ENCODE peak calls at places on chromosomes 12 and 14, in five cellular contexts. K, X, G, S and L are unnamed samples.

GRCh38 chr12:54933381-54933780 is 51.2 kb downstream of the TESPA1 start:
- DNase-seq in K (no peak), X (peak; percentile 10), G (no peak), S (peak; percentile 2), L (no peak)

GRCh38 chr12:99916555-99916954 is 68.2 kb downstream of the ANKS1B start:
- DNase-seq in K (no peak), X (no peak), G (no peak), S (no peak), L (no peak)

GRCh38 chr14:106417224-106418049 is 891.1 kb downstream of the TMEM121 start:
- DNase-seq in K (peak; percentile 41), X (peak; percentile 74), G (peak; percentile 5), S (peak; percentile 72), L (peak; percentile 3)

GRCh38 chr12:55742719-55743130 is at the start of gene GDF11:
- DNase-seq in K (peak; percentile 39), X (peak; percentile 92), G (no peak), S (no peak), L (no peak)

GRCh38 chr12:89789862-89790261 is 81.2 kb upstream of the ATP2B1 start:
- DNase-seq in K (no peak), X (no peak), G (no peak), S (peak; percentile 43), L (no peak)

GRCh38 chr14:36513451-36514277 is 6.4 kb downstream of the NKX2-1 start:
- DNase-seq in K (no peak), X (no peak), G (no peak), S (no peak), L (no peak)

GRCh38 chr12:49959570-49960473 is 1.9 kb upstream of the AQP5 start:
- DNase-seq in K (no peak), X (no peak), G (peak; percentile 60), S (no peak), L (peak; percentile 50)

GRCh38 chr12:23098110-23099049 is 473.4 kb downstream of the ETNK1 start:
- DNase-seq in K (no peak), X (no peak), G (no peak), S (no peak), L (no peak)

GRCh38 chr12:49296836-49297694 is 2.1 kb downstream of the PRPH start:
- DNase-seq in K (peak; percentile 48), X (peak; percentile 89), G (no peak), S (no peak), L (peak; percentile 62)

GRCh38 chr12:120847392-120848157 is 56.6 kb downstream of the SPPL3 start:
- DNase-seq in K (no peak), X (no peak), G (no peak), S (peak; percentile 78), L (peak; percentile 23)

GRCh38 chr14:92560106-92560865 is 46.7 kb downstream of the RIN3 start:
- DNase-seq in K (no peak), X (no peak), G (no peak), S (no peak), L (no peak)

GRCh38 chr14:22518073-22518472 is 71.0 kb downstream of the DAD1 start:
- DNase-seq in K (no peak), X (no peak), G (no peak), S (no peak), L (no peak)

GRCh38 chr12:57593187-57593586 is 2.2 kb downstream of the PIP4K2C start:
- DNase-seq in K (no peak), X (no peak), G (no peak), S (no peak), L (no peak)

GRCh38 chr12:56989866-56990610 is 16.3 kb downstream of the ZBTB39 start:
- DNase-seq in K (no peak), X (no peak), G (no peak), S (no peak), L (no peak)

GRCh38 chr12:13106666-13107065 is 3.2 kb upstream of the GSG1 start:
- DNase-seq in K (no peak), X (no peak), G (no peak), S (no peak), L (no peak)

GRCh38 chr14:71206766-71207371 is 299.6 kb downstream of the PCNX1 start:
- DNase-seq in K (no peak), X (no peak), G (no peak), S (no peak), L (no peak)

GRCh38 chr14:96424104-96424989 is 32.4 kb downstream of the AK7 start:
- DNase-seq in K (peak; percentile 71), X (peak; percentile 67), G (no peak), S (peak; percentile 45), L (peak; percentile 57)

DNA sequence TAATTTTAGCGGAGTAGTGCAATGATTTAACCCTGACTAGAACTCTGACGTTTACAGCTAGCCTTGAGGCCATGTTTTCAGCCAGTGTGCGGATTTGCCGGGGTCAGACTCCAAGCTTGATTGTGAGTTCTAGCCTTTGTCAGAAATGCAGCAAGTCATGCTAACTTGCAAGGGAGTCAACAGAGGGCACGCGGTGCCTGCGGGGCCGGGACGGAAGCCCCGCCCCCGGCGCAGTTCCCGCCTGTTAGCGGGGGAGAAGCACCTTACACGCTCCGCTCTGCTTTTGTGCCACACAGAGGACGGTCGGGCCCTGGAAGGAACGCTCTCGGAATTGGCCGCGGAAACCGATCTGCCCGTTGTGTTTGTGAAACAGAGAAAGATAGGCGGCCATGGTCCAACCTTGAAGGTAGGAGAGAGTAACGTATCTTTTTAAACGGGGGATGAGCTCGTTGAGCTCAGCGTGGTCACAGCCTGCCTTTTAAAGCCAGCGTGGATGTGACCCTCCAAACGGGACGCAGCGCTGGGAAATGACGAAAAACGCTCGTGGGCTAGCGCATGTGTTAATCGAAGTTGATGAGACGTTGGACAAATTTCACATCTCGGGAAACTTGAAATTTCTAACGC is 14.8 kb upstream of the EID3 start:
- DNase-seq in K (peak; percentile 93), X (peak; percentile 96), G (peak; percentile 90), S (peak; percentile 65), L (peak; percentile 73)
- TF ChIP-seq POLR2A in K (peak; percentile 79), X (peak; percentile 81), G (peak; percentile 95), S (peak; percentile 92), L (peak; percentile 80)

GRCh38 chr12:8081228-8081920 is 700 bp upstream of the NECAP1 start:
- DNase-seq in K (no peak), X (peak; percentile 44), G (no peak), S (no peak), L (no peak)
- TF ChIP-seq YY1 in K (no peak), X (no peak), G (no peak), S (no peak), L (no peak)

GRCh38 chr14:49861581-49861922 is 9.0 kb upstream of the NEMF start:
- DNase-seq in K (no peak), X (peak; percentile 63), G (no peak), S (no peak), L (no peak)
- TF ChIP-seq POLR2A in K (no peak), X (no peak), G (peak; percentile 81), S (peak; percentile 63), L (no peak)

DNA sequence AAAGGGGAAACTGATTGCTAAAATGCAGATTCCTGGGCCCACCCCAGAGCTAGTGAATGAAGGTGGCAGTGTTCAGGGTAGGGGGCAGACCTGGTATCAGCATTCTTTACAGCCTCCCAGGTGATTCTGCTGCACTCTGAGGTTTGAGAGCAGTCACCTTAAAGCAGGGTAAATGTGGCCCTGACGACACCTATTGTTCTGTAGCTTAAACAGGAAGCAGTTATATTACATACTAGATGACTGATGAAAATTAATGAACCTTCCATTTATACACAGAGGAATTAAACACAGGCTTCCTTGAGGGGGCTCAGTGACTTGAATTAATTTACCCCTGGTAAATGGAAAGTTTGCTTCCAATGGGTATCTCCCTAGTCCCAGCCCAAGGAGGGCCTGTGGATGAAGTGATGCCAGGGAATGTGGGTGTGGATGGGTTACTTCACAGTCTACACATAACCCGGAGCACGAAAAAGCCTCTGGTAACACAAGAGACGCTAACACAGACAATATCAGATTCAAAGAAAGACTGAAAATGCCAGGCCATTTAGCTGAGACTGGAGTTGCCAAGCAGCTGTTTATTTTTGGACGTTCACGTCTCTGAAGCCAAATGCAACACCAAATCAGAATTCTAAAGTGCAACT is 25.2 kb downstream of the NUAK1 start:
- DNase-seq in K (no peak), X (no peak), G (no peak), S (no peak), L (no peak)
- TF ChIP-seq YY1 in K (no peak), X (no peak), G (no peak), S (no peak), L (no peak)

DNA sequence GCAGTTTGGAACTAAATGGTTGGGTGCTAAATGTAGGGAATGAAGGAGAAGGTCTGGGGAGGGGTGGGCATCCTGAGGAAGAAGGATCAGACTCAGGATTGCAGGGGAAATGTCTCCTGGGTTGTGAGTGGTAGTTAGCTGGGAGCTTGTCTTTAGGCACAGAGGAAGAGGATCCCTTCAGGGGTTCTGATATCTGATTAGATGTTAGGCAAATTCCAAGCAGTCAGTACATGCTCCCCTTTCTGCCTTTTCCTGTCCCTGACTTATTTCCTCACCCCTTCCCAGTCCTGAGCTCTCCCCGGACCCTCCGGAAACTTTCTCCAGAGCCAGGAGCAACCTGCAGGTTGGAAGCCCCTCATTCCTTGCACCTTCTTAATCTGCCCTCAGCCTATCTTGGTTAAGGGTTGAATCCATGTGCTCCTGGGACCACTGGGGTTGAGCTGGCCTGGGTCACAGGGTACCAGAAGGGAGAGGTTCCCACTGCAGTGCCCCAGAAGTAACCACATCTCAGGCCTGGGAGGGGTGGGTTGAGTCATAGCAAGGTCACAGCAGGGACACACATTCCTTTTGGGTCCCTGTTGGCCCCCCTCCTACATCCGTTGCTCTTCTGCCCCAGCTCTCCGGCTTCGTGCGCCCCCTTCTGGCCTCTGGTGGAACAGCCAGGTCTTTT is 1.6 kb downstream of the IGFBP6 start:
- DNase-seq in K (peak; percentile 91), X (peak; percentile 94), G (peak; percentile 65), S (no peak), L (peak; percentile 89)
- TF ChIP-seq POLR2A in K (no peak), X (no peak), G (no peak), S (no peak), L (no peak)

GRCh38 chr14:54489318-54489683 is 521 bp upstream of the GMFB start:
- DNase-seq in K (no peak), X (no peak), G (no peak), S (no peak), L (no peak)

GRCh38 chr14:54488318-54488645 is 498 bp downstream of the GMFB start:
- DNase-seq in K (no peak), X (no peak), G (no peak), S (no peak), L (no peak)

GRCh38 chr14:54488646-54489317 is at the start of gene GMFB:
- DNase-seq in K (peak; percentile 80), X (peak; percentile 85), G (peak; percentile 60), S (peak; percentile 52), L (peak; percentile 86)

GRCh38 chr14:54490448-54490805 is 1.6 kb upstream of the GMFB start:
- DNase-seq in K (no peak), X (no peak), G (no peak), S (no peak), L (no peak)

GRCh38 chr14:54489731-54490447 is 1.1 kb upstream of the GMFB start:
- DNase-seq in K (no peak), X (peak; percentile 30), G (no peak), S (no peak), L (no peak)
- TF ChIP-seq YY1 in K (no peak), X (no peak), G (no peak), S (no peak), L (no peak)